ENCODE peak calls at places on chromosome 9, in five cellular contexts. Z is T-helper 2 cell; W is stimulated activated CD4-positive, alpha-beta T cell treated with anti-CD3 and anti-CD28 coated beads, TNF-alpha, amount 100 ng/mL, for 4 hours; I is AML-193; N is mucosa of gallbladder. X is an unnamed sample.

GRCh38 chr9:98256632-98257218 is 1.3 kb upstream of the TBC1D2 start:
- DNase-seq in N (no peak), Z (no peak), W (no peak), I (peak; percentile 31), X (no peak)

GRCh38 chr9:105444130-105444529 is 3.7 kb upstream of the FSD1L start:
- DNase-seq in N (no peak), W (no peak), I (no peak), Z (no peak), X (no peak)

GRCh38 chr9:111914749-111915424 is 18.3 kb downstream of the UGCG start:
- DNase-seq in I (no peak), W (no peak), N (no peak), Z (no peak), X (no peak)

GRCh38 chr9:119234636-119235035 is 134.6 kb downstream of the BRINP1 start:
- DNase-seq in Z (no peak), I (no peak), N (no peak), W (no peak), X (no peak)

GRCh38 chr9:97419315-97419867 is 7.5 kb downstream of the TDRD7 start:
- DNase-seq in Z (no peak), N (no peak), W (no peak), I (no peak), X (peak; percentile 62)

GRCh38 chr9:9612755-9613154 is 1000.0 kb downstream of the PTPRD start:
- DNase-seq in N (no peak), W (no peak), I (no peak), Z (no peak), X (no peak)

GRCh38 chr9:115086461-115086860 is 31.5 kb downstream of the TNC start:
- DNase-seq in I (no peak), Z (no peak), N (no peak), W (no peak), X (no peak)

GRCh38 chr9:36791204-36791948 is 218.7 kb downstream of the MELK start:
- DNase-seq in N (no peak), W (no peak), I (no peak), Z (no peak), X (no peak)

GRCh38 chr9:109906766-109907382 is 126.9 kb downstream of the PALM2AKAP2 start:
- DNase-seq in I (no peak), Z (no peak), W (no peak), N (no peak), X (no peak)

GRCh38 chr9:135394699-135395645 is 84.6 kb upstream of the PPP1R26 start:
- DNase-seq in Z (no peak), N (no peak), W (no peak), I (no peak), X (no peak)

GRCh38 chr9:73039253-73039915 is 86.5 kb upstream of the ALDH1A1 start:
- DNase-seq in I (no peak), W (no peak), Z (no peak), N (peak; percentile 70), X (peak; percentile 28)

GRCh38 chr9:121633736-121634135 is 17.7 kb upstream of the DAB2IP start:
- DNase-seq in I (no peak), W (no peak), Z (no peak), N (no peak), X (no peak)

GRCh38 chr9:69090140-69090750 is 54.7 kb downstream of the FXN start:
- DNase-seq in Z (no peak), N (no peak), I (no peak), W (no peak), X (no peak)

GRCh38 chr9:136943291-136944093 is 1.0 kb downstream of the FBXW5 start:
- DNase-seq in W (no peak), Z (no peak), N (no peak), I (peak; percentile 7), X (no peak)